ENCODE peak calls at places on chromosome 6, in six cellular contexts. One of them, this sample, is unnamed.

GRCh38 chr6:76381612-76382011 is 309.1 kb upstream of the IMPG1 start:
- DNase-seq in neural crest cell: no peak
- DNase-seq in activated gamma-delta T cell: no peak
- DNase-seq in activated effector memory CD4-positive, alpha-beta T cell treated with anti-CD3 and anti-CD28 coated beads, Interleukin-2, amount 50 U/mL, for 16 hours: no peak
- DNase-seq in AG09309: no peak
- DNase-seq in GM06990: no peak
- DNase-seq in this sample: no peak

GRCh38 chr6:145194389-145194788 is 540.9 kb downstream of the EPM2A start:
- DNase-seq in GM06990: no peak
- DNase-seq in activated effector memory CD4-positive, alpha-beta T cell treated with anti-CD3 and anti-CD28 coated beads, Interleukin-2, amount 50 U/mL, for 16 hours: no peak
- DNase-seq in AG09309: no peak
- DNase-seq in activated gamma-delta T cell: no peak
- DNase-seq in neural crest cell: no peak
- DNase-seq in this sample: no peak

GRCh38 chr6:14211596-14211961 is 94.0 kb downstream of the CD83 start:
- DNase-seq in AG09309: no peak
- DNase-seq in activated gamma-delta T cell: no peak
- DNase-seq in GM06990: no peak
- DNase-seq in activated effector memory CD4-positive, alpha-beta T cell treated with anti-CD3 and anti-CD28 coated beads, Interleukin-2, amount 50 U/mL, for 16 hours: no peak
- DNase-seq in neural crest cell: no peak
- DNase-seq in this sample: peak; percentile 47

GRCh38 chr6:149990672-149991402 is 27.1 kb downstream of the ULBP1 start:
- DNase-seq in neural crest cell: no peak
- DNase-seq in GM06990: peak; percentile 41
- DNase-seq in activated effector memory CD4-positive, alpha-beta T cell treated with anti-CD3 and anti-CD28 coated beads, Interleukin-2, amount 50 U/mL, for 16 hours: peak; percentile 72
- DNase-seq in activated gamma-delta T cell: peak; percentile 12
- DNase-seq in AG09309: no peak
- DNase-seq in this sample: no peak

GRCh38 chr6:11766589-11767450 is 11.8 kb downstream of the ADTRP start:
- DNase-seq in activated gamma-delta T cell: no peak
- DNase-seq in GM06990: no peak
- DNase-seq in neural crest cell: no peak
- DNase-seq in AG09309: peak; percentile 96
- DNase-seq in activated effector memory CD4-positive, alpha-beta T cell treated with anti-CD3 and anti-CD28 coated beads, Interleukin-2, amount 50 U/mL, for 16 hours: no peak
- DNase-seq in this sample: no peak

GRCh38 chr6:11202513-11203305 is 29.8 kb downstream of the NEDD9 start:
- DNase-seq in AG09309: no peak
- DNase-seq in GM06990: no peak
- DNase-seq in neural crest cell: peak; percentile 54
- DNase-seq in activated gamma-delta T cell: no peak
- DNase-seq in activated effector memory CD4-positive, alpha-beta T cell treated with anti-CD3 and anti-CD28 coated beads, Interleukin-2, amount 50 U/mL, for 16 hours: no peak
- DNase-seq in this sample: no peak

GRCh38 chr6:137217801-137218472 is 1.2 kb downstream of the IFNGR1 start:
- DNase-seq in neural crest cell: no peak
- DNase-seq in AG09309: no peak
- DNase-seq in GM06990: no peak
- DNase-seq in activated effector memory CD4-positive, alpha-beta T cell treated with anti-CD3 and anti-CD28 coated beads, Interleukin-2, amount 50 U/mL, for 16 hours: no peak
- DNase-seq in activated gamma-delta T cell: no peak
- DNase-seq in this sample: peak; percentile 16

GRCh38 chr6:132491303-132491702 is 21.6 kb downstream of the STX7 start:
- DNase-seq in AG09309: no peak
- DNase-seq in activated gamma-delta T cell: no peak
- DNase-seq in GM06990: no peak
- DNase-seq in neural crest cell: no peak
- DNase-seq in activated effector memory CD4-positive, alpha-beta T cell treated with anti-CD3 and anti-CD28 coated beads, Interleukin-2, amount 50 U/mL, for 16 hours: no peak
- DNase-seq in this sample: no peak

GRCh38 chr6:163345931-163346330 is 68.6 kb upstream of the QKI start:
- DNase-seq in GM06990: no peak
- DNase-seq in activated effector memory CD4-positive, alpha-beta T cell treated with anti-CD3 and anti-CD28 coated beads, Interleukin-2, amount 50 U/mL, for 16 hours: no peak
- DNase-seq in AG09309: no peak
- DNase-seq in neural crest cell: no peak
- DNase-seq in activated gamma-delta T cell: no peak
- DNase-seq in this sample: no peak

GRCh38 chr6:166007349-166008263 is 160.0 kb downstream of the TBXT start:
- DNase-seq in activated effector memory CD4-positive, alpha-beta T cell treated with anti-CD3 and anti-CD28 coated beads, Interleukin-2, amount 50 U/mL, for 16 hours: no peak
- DNase-seq in activated gamma-delta T cell: no peak
- DNase-seq in GM06990: no peak
- DNase-seq in neural crest cell: no peak
- DNase-seq in AG09309: no peak
- DNase-seq in this sample: no peak